ENCODE peak calls at places on chromosomes 6 and 20, in six cellular contexts. One of them, this sample, is unnamed.

GRCh38 chr6:27650620-27651370 is 177.9 kb upstream of the ZNF184 start:
- DNase-seq in H1: peak
- DNase-seq in K562: peak
- DNase-seq in WTC11: peak
- DNase-seq in A549: no peak
- DNase-seq in endothelial cell of umbilical vein: peak
- DNase-seq in this sample: peak

GRCh38 chr6:42088101-42088591 is 37.8 kb downstream of the TAF8 start:
- DNase-seq in WTC11: no peak
- DNase-seq in K562: no peak
- DNase-seq in H1: no peak
- DNase-seq in A549: peak
- DNase-seq in endothelial cell of umbilical vein: no peak
- DNase-seq in this sample: no peak

GRCh38 chr6:111524735-111525134 is 41.7 kb upstream of the REV3L start:
- DNase-seq in A549: no peak
- DNase-seq in K562: no peak
- DNase-seq in WTC11: no peak
- DNase-seq in endothelial cell of umbilical vein: no peak
- DNase-seq in H1: no peak
- DNase-seq in this sample: no peak

GRCh38 chr6:152836523-152836922 is 85.9 kb downstream of the VIP start:
- DNase-seq in K562: no peak
- DNase-seq in A549: no peak
- DNase-seq in WTC11: no peak
- DNase-seq in H1: no peak
- DNase-seq in endothelial cell of umbilical vein: no peak
- DNase-seq in this sample: no peak

GRCh38 chr6:138719011-138719635 is 54.4 kb upstream of the CCDC28A start:
- DNase-seq in K562: no peak
- DNase-seq in endothelial cell of umbilical vein: peak
- DNase-seq in WTC11: no peak
- DNase-seq in A549: no peak
- DNase-seq in H1: no peak
- DNase-seq in this sample: no peak

GRCh38 chr6:160063771-160064413 is 57.7 kb upstream of the SLC22A1 start:
- DNase-seq in endothelial cell of umbilical vein: no peak
- DNase-seq in K562: no peak
- DNase-seq in WTC11: no peak
- DNase-seq in H1: no peak
- DNase-seq in A549: no peak
- DNase-seq in this sample: no peak

GRCh38 chr6:32883789-32884188 is 29.8 kb downstream of the PSMB9 start:
- DNase-seq in endothelial cell of umbilical vein: no peak
- DNase-seq in A549: no peak
- DNase-seq in H1: no peak
- DNase-seq in WTC11: no peak
- DNase-seq in K562: no peak
- DNase-seq in this sample: no peak

GRCh38 chr6:47245745-47246371 is 63.8 kb downstream of the TNFRSF21 start:
- DNase-seq in endothelial cell of umbilical vein: no peak
- DNase-seq in K562: no peak
- DNase-seq in H1: no peak
- DNase-seq in A549: no peak
- DNase-seq in WTC11: no peak
- DNase-seq in this sample: no peak

GRCh38 chr6:28896505-28897392 is 27.0 kb downstream of the TRIM27 start:
- DNase-seq in H1: no peak
- DNase-seq in K562: peak
- DNase-seq in A549: peak
- DNase-seq in endothelial cell of umbilical vein: peak
- DNase-seq in WTC11: peak
- DNase-seq in this sample: peak

GRCh38 chr6:155432293-155432692 is 23.3 kb downstream of the NOX3 start:
- DNase-seq in endothelial cell of umbilical vein: no peak
- DNase-seq in K562: no peak
- DNase-seq in A549: no peak
- DNase-seq in H1: no peak
- DNase-seq in WTC11: no peak
- DNase-seq in this sample: no peak

GRCh38 chr6:104718672-104719071 is 141.0 kb downstream of the HACE1 start:
- DNase-seq in A549: no peak
- DNase-seq in H1: no peak
- DNase-seq in K562: no peak
- DNase-seq in endothelial cell of umbilical vein: peak
- DNase-seq in WTC11: no peak
- DNase-seq in this sample: no peak

GRCh38 chr6:109820706-109821350 is 129.7 kb downstream of the FIG4 start:
- DNase-seq in H1: no peak
- DNase-seq in endothelial cell of umbilical vein: no peak
- DNase-seq in WTC11: no peak
- DNase-seq in K562: no peak
- DNase-seq in A549: no peak
- DNase-seq in this sample: no peak

GRCh38 chr6:13005994-13006393 is 289.4 kb downstream of the PHACTR1 start:
- DNase-seq in K562: no peak
- DNase-seq in A549: no peak
- DNase-seq in endothelial cell of umbilical vein: no peak
- DNase-seq in WTC11: no peak
- DNase-seq in H1: no peak
- DNase-seq in this sample: no peak

GRCh38 chr20:62405108-62405980 is 1.7 kb downstream of the CABLES2 start:
- DNase-seq in H1: no peak
- DNase-seq in WTC11: peak
- DNase-seq in K562: peak
- DNase-seq in endothelial cell of umbilical vein: peak
- DNase-seq in A549: peak
- DNase-seq in this sample: peak

GRCh38 chr6:159983641-159984080 is 14.8 kb downstream of the IGF2R start:
- DNase-seq in H1: no peak
- DNase-seq in K562: no peak
- DNase-seq in A549: no peak
- DNase-seq in endothelial cell of umbilical vein: no peak
- DNase-seq in WTC11: no peak
- DNase-seq in this sample: no peak

GRCh38 chr20:38804682-38805501 is 605 bp upstream of the PPP1R16B start:
- DNase-seq in WTC11: peak
- DNase-seq in H1: peak
- DNase-seq in endothelial cell of umbilical vein: peak
- DNase-seq in A549: no peak
- DNase-seq in K562: no peak
- DNase-seq in this sample: no peak

GRCh38 chr6:125528614-125529013 is 220.8 kb upstream of the HEY2 start:
- DNase-seq in K562: no peak
- DNase-seq in WTC11: peak
- DNase-seq in H1: no peak
- DNase-seq in A549: no peak
- DNase-seq in endothelial cell of umbilical vein: no peak
- DNase-seq in this sample: no peak

GRCh38 chr6:113318553-113318952 is 538.6 kb upstream of the MARCKS start:
- DNase-seq in endothelial cell of umbilical vein: peak
- DNase-seq in WTC11: no peak
- DNase-seq in H1: no peak
- DNase-seq in K562: no peak
- DNase-seq in A549: no peak
- DNase-seq in this sample: no peak

GRCh38 chr6:122839477-122839876 is 50.4 kb downstream of the SMPDL3A start:
- DNase-seq in A549: peak
- DNase-seq in H1: no peak
- DNase-seq in endothelial cell of umbilical vein: peak
- DNase-seq in WTC11: peak
- DNase-seq in K562: peak
- DNase-seq in this sample: peak

GRCh38 chr6:135191508-135192255 is 10.6 kb downstream of the MYB start:
- DNase-seq in endothelial cell of umbilical vein: no peak
- DNase-seq in H1: no peak
- DNase-seq in K562: peak
- DNase-seq in WTC11: no peak
- DNase-seq in A549: no peak
- DNase-seq in this sample: no peak

GRCh38 chr20:8449120-8449519 is 317.1 kb downstream of the PLCB1 start:
- DNase-seq in K562: no peak
- DNase-seq in WTC11: no peak
- DNase-seq in H1: no peak
- DNase-seq in endothelial cell of umbilical vein: no peak
- DNase-seq in A549: no peak
- DNase-seq in this sample: no peak

GRCh38 chr6:13466304-13467215 is 20.8 kb downstream of the GFOD1 start:
- DNase-seq in endothelial cell of umbilical vein: no peak
- DNase-seq in WTC11: no peak
- DNase-seq in K562: no peak
- DNase-seq in H1: no peak
- DNase-seq in A549: no peak
- DNase-seq in this sample: no peak

GRCh38 chr6:116265081-116265829 is 11.4 kb upstream of the TSPYL4 start:
- DNase-seq in K562: no peak
- DNase-seq in WTC11: no peak
- DNase-seq in endothelial cell of umbilical vein: no peak
- DNase-seq in A549: no peak
- DNase-seq in H1: no peak
- DNase-seq in this sample: no peak

GRCh38 chr6:5141046-5141445 is 55.9 kb downstream of the PPP1R3G start:
- DNase-seq in endothelial cell of umbilical vein: no peak
- DNase-seq in H1: no peak
- DNase-seq in A549: no peak
- DNase-seq in K562: no peak
- DNase-seq in WTC11: no peak
- DNase-seq in this sample: no peak

GRCh38 chr20:37886851-37887297 is 16.1 kb upstream of the VSTM2L start:
- DNase-seq in K562: peak
- DNase-seq in A549: no peak
- DNase-seq in WTC11: no peak
- DNase-seq in endothelial cell of umbilical vein: no peak
- DNase-seq in H1: no peak
- DNase-seq in this sample: peak

GRCh38 chr20:9500121-9500911 is 14.1 kb upstream of the LAMP5 start:
- DNase-seq in K562: no peak
- DNase-seq in H1: no peak
- DNase-seq in A549: no peak
- DNase-seq in endothelial cell of umbilical vein: no peak
- DNase-seq in WTC11: no peak
- DNase-seq in this sample: no peak

GRCh38 chr20:13274311-13274965 is 53.4 kb downstream of the ISM1 start:
- DNase-seq in WTC11: peak
- DNase-seq in K562: no peak
- DNase-seq in A549: no peak
- DNase-seq in H1: peak
- DNase-seq in endothelial cell of umbilical vein: no peak
- DNase-seq in this sample: no peak

GRCh38 chr20:40497781-40498691 is 191.0 kb downstream of the MAFB start:
- DNase-seq in endothelial cell of umbilical vein: peak
- DNase-seq in K562: no peak
- DNase-seq in A549: no peak
- DNase-seq in WTC11: no peak
- DNase-seq in H1: no peak
- DNase-seq in this sample: no peak

GRCh38 chr6:139595183-139595582 is 220.7 kb upstream of the CITED2 start:
- DNase-seq in WTC11: no peak
- DNase-seq in K562: no peak
- DNase-seq in H1: no peak
- DNase-seq in endothelial cell of umbilical vein: no peak
- DNase-seq in A549: no peak
- DNase-seq in this sample: no peak

GRCh38 chr20:61230166-61230565 is 21.9 kb upstream of the CDH4 start:
- DNase-seq in endothelial cell of umbilical vein: no peak
- DNase-seq in H1: no peak
- DNase-seq in K562: peak
- DNase-seq in WTC11: no peak
- DNase-seq in A549: no peak
- DNase-seq in this sample: no peak

GRCh38 chr6:111725446-111726112 is 119.9 kb upstream of the TRAF3IP2 start:
- DNase-seq in WTC11: no peak
- DNase-seq in K562: no peak
- DNase-seq in endothelial cell of umbilical vein: no peak
- DNase-seq in A549: no peak
- DNase-seq in H1: no peak
- DNase-seq in this sample: no peak

GRCh38 chr20:46427384-46427783 is 21.0 kb upstream of the ELMO2 start:
- DNase-seq in H1: no peak
- DNase-seq in A549: no peak
- DNase-seq in WTC11: no peak
- DNase-seq in endothelial cell of umbilical vein: no peak
- DNase-seq in K562: no peak
- DNase-seq in this sample: no peak
- TF ChIP-seq JUN in H1: no peak
- TF ChIP-seq JUN in A549: no peak
- TF ChIP-seq JUN in WTC11: no peak
- TF ChIP-seq JUN in endothelial cell of umbilical vein: no peak
- TF ChIP-seq JUN in K562: no peak
- TF ChIP-seq JUN in this sample: no peak

DNA sequence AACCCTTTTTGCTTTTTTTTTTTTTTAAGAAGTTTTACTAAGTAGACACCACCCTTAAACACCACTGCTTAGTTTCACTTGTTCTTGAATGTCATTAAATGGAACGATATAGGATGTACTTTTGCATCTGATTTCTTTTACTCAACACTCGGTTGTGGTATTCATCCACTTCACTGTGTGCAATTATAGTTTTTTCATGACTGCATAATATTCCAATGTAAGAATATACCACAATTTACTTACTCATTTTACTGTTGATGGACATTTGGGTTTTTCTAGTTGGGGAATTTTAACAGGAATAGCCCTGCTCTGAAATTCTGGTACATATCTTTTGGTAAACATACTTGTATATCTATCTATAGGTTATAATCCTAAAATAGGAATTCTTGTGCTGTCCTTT is 29.9 kb downstream of the RTN4IP1 start:
- DNase-seq in endothelial cell of umbilical vein: no peak
- DNase-seq in A549: no peak
- DNase-seq in H1: no peak
- DNase-seq in K562: no peak
- DNase-seq in WTC11: no peak
- DNase-seq in this sample: no peak
- TF ChIP-seq JUN in endothelial cell of umbilical vein: no peak
- TF ChIP-seq JUN in A549: no peak
- TF ChIP-seq JUN in H1: no peak
- TF ChIP-seq JUN in K562: no peak
- TF ChIP-seq JUN in WTC11: no peak
- TF ChIP-seq JUN in this sample: no peak

GRCh38 chr6:17705428-17705777 is 1.3 kb downstream of the NUP153 start:
- DNase-seq in K562: peak
- DNase-seq in WTC11: no peak
- DNase-seq in A549: peak
- DNase-seq in endothelial cell of umbilical vein: peak
- DNase-seq in H1: no peak
- DNase-seq in this sample: peak
- TF ChIP-seq JUN in K562: no peak
- TF ChIP-seq JUN in WTC11: no peak
- TF ChIP-seq JUN in A549: no peak
- TF ChIP-seq JUN in endothelial cell of umbilical vein: no peak
- TF ChIP-seq JUN in H1: no peak
- TF ChIP-seq JUN in this sample: no peak

DNA sequence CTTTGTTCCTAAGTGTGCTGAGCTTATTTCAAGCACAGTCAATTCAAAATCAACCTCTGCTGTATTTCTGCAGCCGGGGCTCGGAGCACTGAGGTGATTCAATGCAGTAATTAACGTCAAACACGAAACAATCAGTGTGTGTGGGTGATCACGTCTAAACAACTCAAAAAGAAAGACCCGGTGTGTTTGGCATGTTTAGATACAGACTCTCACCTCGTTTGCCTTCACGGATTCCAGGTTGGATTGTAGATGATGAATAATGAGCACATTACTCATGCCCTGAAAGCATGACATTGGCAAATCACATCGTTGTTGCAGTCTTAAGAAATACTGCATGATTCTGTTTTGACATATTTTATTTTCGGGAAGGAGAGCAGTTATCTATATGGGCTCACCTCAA is 231.0 kb downstream of the QKI start:
- DNase-seq in endothelial cell of umbilical vein: no peak
- DNase-seq in K562: peak
- DNase-seq in H1: no peak
- DNase-seq in A549: no peak
- DNase-seq in WTC11: no peak
- DNase-seq in this sample: no peak
- TF ChIP-seq JUN in endothelial cell of umbilical vein: no peak
- TF ChIP-seq JUN in K562: no peak
- TF ChIP-seq JUN in H1: no peak
- TF ChIP-seq JUN in A549: no peak
- TF ChIP-seq JUN in WTC11: no peak
- TF ChIP-seq JUN in this sample: no peak

This sample was measured in HepG2.